ENCODE peak calls at places on chromosome 19, in ten cellular contexts. A is fibroblast of pulmonary artery, U is iPS DF 6.9, M is hepatocyte, W is transverse colon, N is AG04450, O is suprapubic skin, V is kidney epithelial cell, E is fibroblast of lung, K is astrocyte of the spinal cord. H is an unnamed sample.

GRCh38 chr19:53394522-53394973 is 401 bp upstream of the ZNF765 start:
- DNase-seq in A (no peak), U (peak), M (peak), W (peak), N (no peak), O (peak), V (no peak), E (peak), K (no peak), H (no peak)

GRCh38 chr19:49421039-49421877 is 2.0 kb downstream of the PTH2 start:
- DNase-seq in A (peak), U (peak), M (peak), W (peak), N (no peak), O (no peak), V (no peak), E (peak), K (peak), H (no peak)

GRCh38 chr19:19642506-19643157 is 825 bp downstream of the GMIP start:
- DNase-seq in A (no peak), U (no peak), M (no peak), W (peak), N (no peak), O (peak), V (no peak), E (no peak), K (no peak), H (no peak)

GRCh38 chr19:42554046-42554575 is 25.8 kb upstream of the CEACAM1 start:
- DNase-seq in A (no peak), U (no peak), M (no peak), W (no peak), N (no peak), O (no peak), V (no peak), E (no peak), K (no peak), H (no peak)

GRCh38 chr19:49542446-49542845 is 14.6 kb downstream of the RCN3 start:
- DNase-seq in A (no peak), U (no peak), M (no peak), W (no peak), N (no peak), O (no peak), V (no peak), E (no peak), K (no peak), H (no peak)

GRCh38 chr19:18290250-18291018 is 9.0 kb upstream of the JUND start:
- DNase-seq in A (peak), U (no peak), M (no peak), W (peak), N (no peak), O (peak), V (no peak), E (peak), K (no peak), H (no peak)

GRCh38 chr19:33132021-33132420 is at the start of gene WDR88:
- DNase-seq in A (no peak), U (no peak), M (no peak), W (no peak), N (no peak), O (no peak), V (no peak), E (no peak), K (no peak), H (no peak)

GRCh38 chr19:53091413-53091812 is 11.8 kb downstream of the ZNF160 start:
- DNase-seq in A (no peak), U (peak), M (no peak), W (no peak), N (no peak), O (no peak), V (no peak), E (no peak), K (no peak), H (no peak)

GRCh38 chr19:58558066-58558622 is at the start of gene UBE2M:
- DNase-seq in A (peak), U (no peak), M (peak), W (peak), N (no peak), O (peak), V (no peak), E (peak), K (peak), H (no peak)

GRCh38 chr19:43467730-43468129 is 2.3 kb upstream of the LYPD3 start:
- DNase-seq in A (peak), U (no peak), M (no peak), W (no peak), N (no peak), O (no peak), V (no peak), E (peak), K (peak), H (no peak)

GRCh38 chr19:10295305-10295846 is 5.6 kb downstream of the ICAM5 start:
- DNase-seq in A (no peak), U (no peak), M (no peak), W (peak), N (no peak), O (no peak), V (no peak), E (no peak), K (no peak), H (no peak)

GRCh38 chr19:13091400-13092161 is 11.1 kb downstream of the LYL1 start:
- DNase-seq in A (peak), U (no peak), M (peak), W (no peak), N (no peak), O (no peak), V (peak), E (peak), K (peak), H (peak)

GRCh38 chr19:2721570-2722540 is 683 bp upstream of the DIRAS1 start:
- DNase-seq in A (no peak), U (no peak), M (no peak), W (no peak), N (no peak), O (no peak), V (no peak), E (no peak), K (no peak), H (no peak)

GRCh38 chr19:50722248-50723013 is 733 bp upstream of the CLEC11A start:
- DNase-seq in A (no peak), U (no peak), M (no peak), W (no peak), N (no peak), O (no peak), V (no peak), E (no peak), K (no peak), H (no peak)
- H3K4me3 ChIP-seq in A (peak), U (no peak), M (no peak), W (no peak), N (peak), O (peak), V (no peak), E (peak), K (no peak), H (no peak)

DNA sequence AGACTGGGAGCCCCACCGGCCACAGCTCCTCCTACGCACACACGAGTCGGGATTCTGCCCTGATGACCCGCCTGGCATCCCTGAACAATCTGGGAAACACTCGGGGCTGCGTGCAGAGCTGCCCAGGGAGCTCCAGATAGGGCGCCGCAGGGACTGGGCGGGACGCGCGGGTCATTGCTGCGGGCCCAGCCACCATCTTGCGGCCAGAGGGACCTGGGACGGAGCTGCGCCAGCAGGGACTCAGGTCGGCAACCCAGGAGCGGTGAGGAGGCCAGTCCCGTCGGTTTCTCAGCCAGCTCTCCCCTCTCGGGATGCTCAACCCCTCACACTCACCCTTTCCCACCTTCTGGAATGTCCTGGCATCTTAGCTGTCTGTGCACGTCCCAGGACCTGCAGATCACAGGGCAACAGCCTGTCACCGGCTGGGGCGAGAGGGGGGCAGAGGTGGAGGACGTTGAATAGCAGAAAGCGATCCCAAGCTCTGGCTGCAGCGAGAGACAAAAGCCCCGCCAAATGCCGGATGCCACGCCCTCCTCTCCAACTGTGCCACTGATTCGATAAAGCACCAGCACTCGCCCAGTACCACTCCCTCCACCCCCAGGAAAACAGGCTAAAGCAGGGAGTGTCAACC is 20.4 kb upstream of the ZNF91 start:
- DNase-seq in A (peak), U (peak), M (peak), W (peak), N (no peak), O (no peak), V (no peak), E (peak), K (no peak), H (no peak)
- H3K4me3 ChIP-seq in A (peak), U (peak), M (peak), W (peak), N (peak), O (peak), V (peak), E (peak), K (peak), H (peak)

GRCh38 chr19:7554565-7554964 is 19.0 kb downstream of the PNPLA6 start:
- DNase-seq in A (no peak), U (no peak), M (no peak), W (no peak), N (no peak), O (no peak), V (no peak), E (no peak), K (no peak), H (no peak)

GRCh38 chr19:7552781-7553180 is 17.3 kb downstream of the PNPLA6 start:
- DNase-seq in A (no peak), U (no peak), M (no peak), W (no peak), N (no peak), O (no peak), V (no peak), E (no peak), K (no peak), H (no peak)

GRCh38 chr19:7549749-7550148 is 14.2 kb downstream of the PNPLA6 start:
- DNase-seq in A (no peak), U (no peak), M (no peak), W (no peak), N (no peak), O (no peak), V (no peak), E (no peak), K (no peak), H (no peak)

GRCh38 chr19:7550169-7550770 is 14.8 kb downstream of the PNPLA6 start:
- DNase-seq in A (no peak), U (no peak), M (no peak), W (no peak), N (no peak), O (peak), V (no peak), E (no peak), K (no peak), H (no peak)

GRCh38 chr19:7550987-7551761 is 15.7 kb downstream of the PNPLA6 start:
- DNase-seq in A (peak), U (no peak), M (peak), W (peak), N (no peak), O (no peak), V (peak), E (peak), K (peak), H (peak)
- H3K4me3 ChIP-seq in A (no peak), U (peak), M (no peak), W (peak), N (no peak), O (peak), V (peak), E (no peak), K (no peak), H (peak)

DNA sequence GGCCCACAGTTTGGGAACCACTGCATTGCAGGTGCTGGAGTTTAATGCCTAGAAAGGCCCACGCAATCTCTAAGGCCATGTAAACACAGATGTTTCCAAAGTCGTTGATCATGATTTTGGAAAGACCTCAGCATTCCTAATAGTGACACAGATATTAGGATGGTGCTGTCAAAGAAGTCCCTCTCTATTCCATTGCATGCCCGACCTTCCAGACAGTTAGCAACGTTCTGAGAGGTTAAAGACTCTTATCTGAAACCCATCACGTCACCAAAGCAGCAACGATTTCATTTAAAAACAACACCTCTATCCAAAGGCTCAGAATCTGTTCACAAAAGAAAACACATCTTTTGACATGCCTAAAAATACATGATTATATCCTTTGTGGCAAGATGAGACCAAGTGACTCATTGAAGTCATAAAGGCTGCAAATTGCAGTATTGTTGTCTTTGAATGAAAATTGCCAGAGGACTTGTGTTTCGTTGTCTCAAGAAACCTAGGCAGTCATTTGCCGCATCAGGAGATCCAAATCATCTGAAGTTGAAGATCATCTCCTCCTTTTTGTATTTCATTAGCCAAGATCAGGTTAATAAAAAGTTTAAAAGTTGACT is 328.0 kb upstream of the ZNF507 start:
- DNase-seq in A (no peak), U (no peak), M (no peak), W (no peak), N (no peak), O (no peak), V (no peak), E (peak), K (peak), H (peak)
- H3K4me3 ChIP-seq in A (no peak), U (no peak), M (no peak), W (no peak), N (no peak), O (no peak), V (no peak), E (no peak), K (no peak), H (no peak)

GRCh38 chr19:801030-801860 is 4.0 kb downstream of the PTBP1 start:
- DNase-seq in A (peak), U (no peak), M (no peak), W (peak), N (no peak), O (no peak), V (no peak), E (peak), K (peak), H (no peak)
- H3K4me3 ChIP-seq in A (peak), U (no peak), M (no peak), W (no peak), N (peak), O (peak), V (peak), E (no peak), K (peak), H (peak)

DNA sequence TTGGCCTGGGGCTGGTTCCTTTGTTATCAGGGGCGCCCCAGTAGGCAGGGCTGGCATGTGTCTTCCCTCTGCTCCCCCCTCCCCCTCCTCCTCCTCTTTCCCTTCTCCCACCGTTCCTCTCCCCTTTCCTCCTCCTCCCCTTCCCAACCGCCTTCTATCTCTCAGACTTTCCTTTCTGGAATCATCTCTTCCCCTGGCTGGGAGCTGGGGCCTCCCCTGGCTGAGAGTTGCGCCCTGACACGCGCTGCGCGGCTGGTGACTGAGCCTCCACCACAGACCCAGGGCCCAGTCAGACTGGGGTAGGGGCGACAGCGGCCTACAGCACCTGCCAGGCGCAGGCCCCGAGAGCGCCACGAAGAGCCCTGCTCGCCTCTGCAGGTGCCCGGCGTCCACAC is 2.8 kb downstream of the PNMA8B start:
- DNase-seq in A (no peak), U (no peak), M (no peak), W (no peak), N (no peak), O (no peak), V (no peak), E (no peak), K (no peak), H (no peak)
- H3K4me3 ChIP-seq in A (no peak), U (peak), M (no peak), W (peak), N (no peak), O (peak), V (no peak), E (no peak), K (no peak), H (no peak)

GRCh38 chr19:56507446-56508281 is at the start of gene ZNF471:
- DNase-seq in A (peak), U (peak), M (peak), W (peak), N (peak), O (peak), V (peak), E (peak), K (peak), H (peak)
- H3K4me3 ChIP-seq in A (peak), U (peak), M (peak), W (peak), N (peak), O (peak), V (peak), E (peak), K (peak), H (peak)

GRCh38 chr19:8575467-8575997 is 1.7 kb downstream of the MYO1F start:
- DNase-seq in A (peak), U (no peak), M (no peak), W (peak), N (no peak), O (no peak), V (no peak), E (peak), K (peak), H (no peak)

GRCh38 chr19:8577741-8578140 is 499 bp upstream of the MYO1F start:
- DNase-seq in A (no peak), U (no peak), M (no peak), W (no peak), N (no peak), O (no peak), V (no peak), E (no peak), K (no peak), H (no peak)

GRCh38 chr19:8578642-8579265 is 1.5 kb upstream of the MYO1F start:
- DNase-seq in A (peak), U (peak), M (peak), W (peak), N (no peak), O (peak), V (no peak), E (peak), K (peak), H (peak)

GRCh38 chr19:8576273-8576993 is 809 bp downstream of the MYO1F start:
- DNase-seq in A (no peak), U (no peak), M (no peak), W (peak), N (no peak), O (no peak), V (no peak), E (no peak), K (no peak), H (no peak)

DNA sequence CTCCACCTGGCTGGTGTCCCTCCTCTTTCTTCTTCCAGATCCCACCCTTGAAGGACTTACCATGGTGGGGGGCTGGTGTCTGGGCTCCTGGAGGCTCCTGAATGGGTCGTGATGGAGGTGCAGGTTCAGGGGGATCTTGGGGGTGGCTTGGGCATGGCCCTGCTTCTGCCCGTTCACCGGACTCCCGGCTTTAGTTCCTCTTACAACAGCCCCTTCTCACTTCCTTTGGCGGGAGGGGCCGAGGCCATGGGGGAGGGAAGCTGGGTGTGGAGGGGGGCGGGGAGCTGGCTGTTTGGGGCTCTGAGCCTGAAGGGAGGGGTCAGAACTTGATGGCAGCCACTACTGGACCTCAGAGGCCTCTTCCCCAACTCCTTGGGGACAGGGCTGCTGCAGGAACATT is at the start of gene MYO1F:
- DNase-seq in A (no peak), U (no peak), M (no peak), W (peak), N (no peak), O (peak), V (no peak), E (no peak), K (no peak), H (no peak)
- H3K4me3 ChIP-seq in A (no peak), U (no peak), M (no peak), W (peak), N (no peak), O (peak), V (no peak), E (no peak), K (no peak), H (no peak)

DNA sequence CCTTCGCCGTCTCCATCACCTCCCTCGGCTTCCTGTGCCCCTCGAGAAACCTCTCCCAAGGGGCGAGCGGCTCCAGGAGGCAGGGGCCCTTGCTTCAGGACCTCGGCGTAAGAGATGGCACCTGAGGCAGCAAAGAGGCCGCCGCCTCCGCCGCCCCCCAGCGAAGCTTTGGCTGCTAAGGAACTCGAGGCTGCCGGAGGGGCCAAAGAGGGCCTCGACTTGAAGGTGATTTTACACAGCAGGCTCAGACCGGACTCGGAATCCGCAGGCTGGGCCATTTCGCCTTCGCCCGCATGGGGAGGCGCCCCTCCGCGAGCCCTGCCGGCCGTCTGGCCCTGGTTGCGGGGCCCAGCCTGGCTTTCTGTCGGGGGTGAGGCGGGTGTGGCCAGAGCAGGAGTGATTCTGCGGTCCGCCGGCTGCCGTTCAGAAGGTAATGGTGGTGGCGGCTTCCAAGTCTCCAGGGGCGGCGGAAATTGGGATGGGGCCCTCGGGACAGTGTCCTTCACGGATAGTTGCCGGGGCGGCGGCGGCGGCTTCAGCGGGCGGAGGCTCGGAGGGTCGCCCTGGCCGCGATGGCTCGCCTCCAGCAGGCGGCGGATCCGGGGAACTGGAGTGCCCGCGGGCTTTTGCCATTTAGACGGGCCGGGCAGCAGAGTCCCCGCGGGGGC is 1.4 kb downstream of the GGN start:
- DNase-seq in A (no peak), U (no peak), M (peak), W (no peak), N (no peak), O (peak), V (no peak), E (no peak), K (no peak), H (no peak)
- H3K4me3 ChIP-seq in A (no peak), U (no peak), M (no peak), W (no peak), N (no peak), O (peak), V (no peak), E (no peak), K (no peak), H (no peak)